ENCODE peak calls at places on chromosomes 5 and 9, in nine cellular contexts. V is neural progenitor cell, B is cardiac muscle cell, T is PC-9, W is psoas muscle, J is A549, I is heart right ventricle, R is stomach, E is suprapubic skin. A is an unnamed sample.

GRCh38 chr5:31346896-31347557 is 153.5 kb downstream of the CDH6 start:
- DNase-seq in E (no peak), V (no peak), T (no peak), W (no peak), B (no peak), I (no peak), R (no peak), J (no peak), A (no peak)

GRCh38 chr5:5466227-5466626 is 43.8 kb downstream of the ICE1 start:
- DNase-seq in J (no peak), I (no peak), W (no peak), B (no peak), R (no peak), E (no peak), T (no peak), V (no peak), A (no peak)

GRCh38 chr9:110835404-110835803 is 166.8 kb downstream of the MUSK start:
- DNase-seq in B (peak), J (peak), E (no peak), T (no peak), W (no peak), R (no peak), I (no peak), V (no peak), A (no peak)

GRCh38 chr9:21813575-21814473 is 11.4 kb downstream of the MTAP start:
- DNase-seq in B (peak), W (peak), I (no peak), R (peak), T (peak), E (no peak), J (peak), V (peak), A (no peak)

GRCh38 chr9:100346836-100347235 is 5.9 kb downstream of the TEX10 start:
- DNase-seq in I (no peak), B (peak), W (no peak), J (no peak), T (no peak), R (no peak), E (no peak), V (no peak), A (no peak)

GRCh38 chr5:14901462-14902051 is 30.0 kb upstream of the ANKH start:
- DNase-seq in T (no peak), J (no peak), B (peak), I (no peak), W (no peak), E (no peak), V (no peak), R (no peak), A (no peak)

GRCh38 chr5:98763001-98763630 is 10.3 kb upstream of the RGMB start:
- DNase-seq in B (peak), J (no peak), R (no peak), E (no peak), W (no peak), I (no peak), T (no peak), V (peak), A (no peak)

GRCh38 chr9:88652876-88653275 is 117.9 kb downstream of the NXNL2 start:
- DNase-seq in T (no peak), J (no peak), R (no peak), E (no peak), V (no peak), W (no peak), B (peak), I (no peak), A (no peak)

GRCh38 chr5:82106806-82107205 is 135.0 kb downstream of the ATG10 start:
- DNase-seq in T (no peak), I (no peak), W (no peak), V (no peak), J (no peak), R (no peak), E (no peak), B (no peak), A (no peak)

GRCh38 chr5:33043598-33043997 is 332.5 kb downstream of the NPR3 start:
- DNase-seq in I (no peak), E (no peak), W (no peak), V (no peak), B (no peak), J (no peak), R (no peak), T (no peak), A (no peak)

GRCh38 chr9:91771027-91771426 is 179.0 kb downstream of the ROR2 start:
- DNase-seq in T (no peak), V (peak), I (no peak), E (no peak), R (no peak), W (no peak), J (peak), B (peak), A (no peak)

GRCh38 chr5:75277463-75277862 is 40.8 kb upstream of the ANKRD31 start:
- DNase-seq in E (no peak), W (no peak), I (no peak), R (no peak), B (no peak), J (no peak), V (no peak), T (peak), A (no peak)

GRCh38 chr9:100602302-100602930 is 24.5 kb downstream of the CAVIN4 start:
- DNase-seq in E (no peak), B (peak), W (no peak), V (peak), J (peak), I (no peak), R (no peak), T (peak), A (peak)

GRCh38 chr5:172860520-172861443 is 26.7 kb downstream of the ERGIC1 start:
- DNase-seq in V (no peak), E (peak), W (peak), B (peak), I (peak), J (no peak), T (peak), R (peak), A (peak)

GRCh38 chr5:177302354-177303110 is 987 bp downstream of the RAB24 start:
- DNase-seq in I (no peak), T (no peak), W (peak), V (peak), B (peak), E (no peak), R (no peak), J (no peak), A (no peak)

GRCh38 chr9:129495422-129496186 is 125.3 kb downstream of the C9orf50 start:
- DNase-seq in T (peak), I (peak), V (peak), W (peak), J (peak), R (peak), E (peak), B (peak), A (peak)

DNA sequence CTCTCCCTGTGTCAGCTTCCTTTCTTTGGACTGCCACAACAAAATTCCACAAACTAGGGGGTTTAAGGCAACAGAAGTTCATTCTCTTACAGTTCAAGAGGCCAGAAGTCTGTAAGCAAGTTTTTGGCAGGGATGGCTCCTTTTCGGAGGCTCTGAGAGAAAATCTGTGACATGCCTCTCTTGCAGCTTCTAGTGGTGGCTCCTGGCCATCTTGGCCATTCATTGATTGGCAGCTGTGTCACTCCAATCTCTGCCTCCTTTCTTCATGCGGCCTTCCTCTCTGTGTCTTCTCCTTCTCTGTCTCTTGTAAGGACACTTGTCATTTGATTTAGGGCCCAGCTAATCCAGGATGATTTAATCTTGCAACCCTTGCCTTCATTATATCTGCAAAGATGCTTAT is 2.0 kb upstream of the NEUROG1 start:
- DNase-seq in J (no peak), B (no peak), I (no peak), W (no peak), V (no peak), R (no peak), T (no peak), E (no peak), A (no peak)
- TF ChIP-seq CTCF in J (no peak), B (no peak), I (no peak), W (no peak), V (no peak), R (no peak), T (no peak), E (no peak), A (no peak)

DNA sequence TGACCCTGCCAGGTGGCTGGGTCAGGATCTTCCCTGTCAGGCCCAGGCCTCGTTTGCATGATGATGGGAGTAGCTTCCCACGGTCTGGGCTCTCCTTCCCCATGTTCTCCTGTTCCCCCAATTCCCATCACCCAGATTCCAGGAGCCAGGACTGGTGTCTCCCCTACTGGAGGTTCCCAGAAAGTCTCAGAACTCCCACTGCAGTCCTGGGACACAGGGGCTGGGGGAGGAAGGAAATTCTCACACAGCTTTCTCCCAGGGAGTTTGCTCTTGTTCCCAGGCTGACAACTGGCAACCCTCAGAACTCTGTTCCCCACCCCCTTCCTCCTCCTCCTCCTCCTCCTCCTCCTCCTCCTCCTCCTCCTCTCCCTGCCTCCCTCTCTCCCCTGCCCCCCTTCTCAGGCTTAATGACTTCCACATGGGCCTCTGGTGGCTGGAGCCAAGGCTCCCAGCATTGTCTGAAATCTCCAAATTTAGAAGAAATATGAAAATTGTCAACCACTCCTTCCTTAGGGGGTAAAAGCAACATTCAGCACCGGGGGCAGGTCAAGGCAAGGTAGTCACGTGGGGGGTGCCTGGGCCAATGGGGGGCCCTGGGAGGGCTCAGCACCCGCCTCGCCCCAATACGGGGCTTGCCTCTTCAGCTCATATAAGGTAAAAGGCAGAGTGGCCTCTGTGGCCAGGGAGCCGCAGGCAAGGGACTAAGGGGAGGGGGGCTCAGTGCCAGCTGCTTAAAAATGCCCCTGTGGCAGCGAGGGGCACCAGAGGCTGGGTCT is 27.3 kb upstream of the IL17B start:
- DNase-seq in J (no peak), E (no peak), B (peak), T (no peak), W (peak), R (no peak), V (peak), I (peak), A (peak)
- H3K4me3 ChIP-seq in J (no peak), E (peak), B (no peak), T (no peak), W (peak), R (peak), V (no peak), I (peak), A (peak)

GRCh38 chr5:149915392-149916260 is 29.0 kb downstream of the PDE6A start:
- DNase-seq in V (no peak), W (no peak), E (no peak), B (no peak), I (no peak), T (peak), J (no peak), R (no peak), A (no peak)
- H3K27ac ChIP-seq in V (no peak), W (peak), E (no peak), B (no peak), I (no peak), T (peak), J (no peak), R (no peak), A (no peak)

GRCh38 chr9:96868709-96869108 is 14.4 kb upstream of the ZNF782 start:
- DNase-seq in J (no peak), B (no peak), I (no peak), W (no peak), T (no peak), V (no peak), E (no peak), R (peak), A (no peak)
- TF ChIP-seq CTCF in J (no peak), B (no peak), I (no peak), W (no peak), T (no peak), V (no peak), E (no peak), R (no peak), A (no peak)

DNA sequence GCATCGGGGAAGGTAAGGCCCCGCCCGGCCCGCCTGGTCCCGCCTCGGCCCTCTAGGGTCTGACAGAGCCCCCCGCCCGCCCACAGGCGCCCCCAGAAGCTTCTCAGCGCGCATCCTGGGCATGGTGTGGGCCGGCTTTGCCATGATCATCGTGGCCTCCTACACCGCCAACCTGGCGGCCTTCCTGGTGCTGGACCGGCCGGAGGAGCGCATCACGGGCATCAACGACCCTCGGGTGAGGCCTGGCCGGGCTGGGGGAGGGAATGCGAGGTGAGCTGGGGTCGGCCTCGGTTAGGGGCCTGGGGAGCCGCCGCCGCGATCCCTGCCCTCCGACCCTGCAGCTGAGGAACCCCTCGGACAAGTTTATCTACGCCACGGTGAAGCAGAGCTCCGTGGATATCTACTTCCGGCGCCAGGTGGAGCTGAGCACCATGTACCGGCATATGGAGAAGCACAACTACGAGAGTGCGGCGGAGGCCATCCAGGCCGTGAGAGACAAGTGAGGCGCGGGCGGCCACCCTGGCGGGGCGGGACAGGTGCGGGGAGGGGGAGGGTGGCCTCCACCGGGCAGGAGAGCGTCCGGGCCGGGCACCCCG is 7.2 kb downstream of the LRRC26 start:
- DNase-seq in T (no peak), I (no peak), J (peak), E (no peak), R (peak), W (no peak), V (peak), B (no peak), A (no peak)
- H3K4me3 ChIP-seq in T (no peak), I (peak), J (peak), E (peak), R (peak), W (peak), V (peak), B (peak), A (peak)

DNA sequence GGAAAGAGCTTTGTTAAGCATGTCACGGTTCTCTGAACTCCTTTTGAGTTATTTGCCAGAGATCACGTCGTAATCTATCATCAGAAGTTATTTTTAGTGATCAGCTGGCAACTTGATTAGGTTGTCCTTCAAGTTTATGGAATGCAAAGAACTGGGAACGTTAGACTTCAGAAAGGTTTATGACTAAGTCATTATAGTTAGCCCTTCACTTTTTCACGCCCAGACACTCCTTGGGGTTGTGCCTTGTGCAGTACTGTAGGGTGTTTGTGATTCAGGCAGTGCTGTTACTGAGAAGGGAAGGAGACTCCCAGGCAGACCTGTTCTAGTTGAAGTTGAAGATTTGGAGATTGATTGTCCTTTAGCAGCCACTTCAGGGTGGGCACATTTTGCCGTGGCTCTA is 26.7 kb upstream of the PHF2 start:
- DNase-seq in W (no peak), T (no peak), B (no peak), R (no peak), E (no peak), V (no peak), I (no peak), J (no peak), A (no peak)
- H3K27ac ChIP-seq in W (peak), T (no peak), B (peak), R (no peak), E (no peak), V (no peak), I (no peak), J (no peak), A (no peak)

GRCh38 chr9:134984372-134985240 is 66.9 kb upstream of the FCN1 start:
- DNase-seq in R (no peak), V (no peak), E (peak), J (no peak), T (no peak), I (no peak), W (no peak), B (no peak), A (no peak)

GRCh38 chr9:134983506-134984371 is 66.0 kb upstream of the FCN1 start:
- DNase-seq in R (no peak), V (no peak), T (no peak), J (no peak), I (no peak), E (peak), B (no peak), W (no peak), A (no peak)

GRCh38 chr9:134982311-134982710 is 64.6 kb upstream of the FCN1 start:
- DNase-seq in V (no peak), T (no peak), E (peak), R (no peak), W (no peak), I (no peak), J (no peak), B (no peak), A (no peak)

GRCh38 chr9:134981829-134982228 is 64.1 kb upstream of the FCN1 start:
- DNase-seq in E (peak), B (no peak), J (no peak), R (no peak), W (no peak), I (no peak), T (no peak), V (no peak), A (no peak)

GRCh38 chr9:134983094-134983493 is 65.4 kb upstream of the FCN1 start:
- DNase-seq in J (no peak), V (peak), I (peak), B (peak), R (peak), T (no peak), W (no peak), E (peak), A (no peak)
- TF ChIP-seq CTCF in J (no peak), V (peak), I (peak), B (peak), R (no peak), T (peak), W (peak), E (no peak), A (no peak)

DNA sequence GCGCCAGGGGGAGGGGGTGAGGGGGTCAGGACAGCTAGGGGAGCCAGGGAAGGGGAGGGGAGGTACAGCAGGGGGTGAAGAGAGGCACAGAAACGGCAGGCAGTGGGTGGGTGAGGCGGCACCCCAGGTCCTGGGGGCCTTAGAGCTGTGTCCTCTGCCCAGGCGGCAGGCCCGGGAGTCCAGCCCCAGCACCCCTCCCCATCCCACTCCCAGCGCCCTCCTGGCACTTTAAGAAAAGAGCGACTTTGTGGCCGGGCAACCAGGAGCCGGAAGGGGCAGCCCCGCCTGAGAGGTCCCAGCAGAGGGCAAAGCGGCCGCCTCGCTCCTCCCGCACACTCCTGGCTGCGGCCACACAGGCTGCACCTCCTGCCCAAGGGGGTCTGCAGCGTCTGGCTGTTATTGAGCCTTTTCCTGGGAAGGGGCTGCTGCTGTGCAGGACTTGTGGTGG is 42.6 kb downstream of the NACC2 start:
- DNase-seq in I (no peak), T (peak), V (peak), E (no peak), B (no peak), W (no peak), R (peak), J (peak), A (no peak)
- H3K4me3 ChIP-seq in I (peak), T (peak), V (peak), E (peak), B (peak), W (peak), R (peak), J (peak), A (peak)

A was measured in tibial nerve.